ENCODE peak calls at places on chromosomes 3 and 15, in seven cellular contexts. K, R, B, S, I, J and G are unnamed samples.

GRCh38 chr3:94626599-94626998 is 563.7 kb downstream of the NSUN3 start:
- DNase-seq in K (no peak), R (no peak), B (no peak), S (no peak), I (no peak), J (no peak), G (no peak)

GRCh38 chr15:27365441-27365840 is 394.5 kb downstream of the GABRG3 start:
- DNase-seq in K (no peak), R (no peak), B (no peak), S (no peak), I (no peak), J (no peak), G (no peak)

GRCh38 chr15:44101944-44102343 is 93.1 kb downstream of the FRMD5 start:
- DNase-seq in K (peak; percentile 72), R (no peak), B (peak; percentile 84), S (peak; percentile 65), I (no peak), J (no peak), G (no peak)

GRCh38 chr15:39638041-39638440 is 57.2 kb downstream of the THBS1 start:
- DNase-seq in K (no peak), R (no peak), B (no peak), S (no peak), I (no peak), J (no peak), G (no peak)

GRCh38 chr15:29678504-29679034 is 143.7 kb downstream of the TJP1 start:
- DNase-seq in K (no peak), R (no peak), B (no peak), S (no peak), I (no peak), J (no peak), G (no peak)

GRCh38 chr3:156819842-156820686 is 6.1 kb upstream of the LEKR1 start:
- DNase-seq in K (no peak), R (no peak), B (no peak), S (no peak), I (no peak), J (no peak), G (no peak)

GRCh38 chr15:47737424-47737823 is 20.1 kb downstream of the SEMA6D start:
- DNase-seq in K (peak; percentile 29), R (no peak), B (peak; percentile 25), S (no peak), I (no peak), J (no peak), G (no peak)

GRCh38 chr3:157746391-157746790 is 243.2 kb upstream of the VEPH1 start:
- DNase-seq in K (peak; percentile 33), R (no peak), B (no peak), S (no peak), I (no peak), J (no peak), G (no peak)

GRCh38 chr15:88542342-88542733 is 4.1 kb downstream of the DET1 start:
- DNase-seq in K (peak; percentile 4), R (no peak), B (no peak), S (no peak), I (no peak), J (peak; percentile 51), G (no peak)

GRCh38 chr15:50764331-50765201 is 940 bp downstream of the SPPL2A start:
- DNase-seq in K (peak; percentile 33), R (no peak), B (peak; percentile 47), S (no peak), I (no peak), J (no peak), G (no peak)

GRCh38 chr15:96353931-96354730 is 23.6 kb downstream of the NR2F2 start:
- DNase-seq in K (peak; percentile 71), R (no peak), B (peak; percentile 79), S (no peak), I (peak; percentile 92), J (peak; percentile 63), G (no peak)

GRCh38 chr15:39188930-39189329 is 391.9 kb upstream of the THBS1 start:
- DNase-seq in K (peak; percentile 98), R (no peak), B (peak; percentile 95), S (no peak), I (no peak), J (no peak), G (no peak)

GRCh38 chr3:45911496-45912226 is 25.3 kb downstream of the CCR9 start:
- DNase-seq in K (no peak), R (no peak), B (no peak), S (no peak), I (no peak), J (no peak), G (no peak)

GRCh38 chr3:115804722-115805121 is 181.4 kb downstream of the GAP43 start:
- DNase-seq in K (peak; percentile 95), R (no peak), B (peak; percentile 87), S (no peak), I (no peak), J (no peak), G (no peak)

GRCh38 chr15:82647045-82647834 is at the start of gene CPEB1:
- DNase-seq in K (peak; percentile 43), R (no peak), B (peak; percentile 19), S (peak; percentile 49), I (peak; percentile 86), J (peak; percentile 50), G (peak; percentile 19)

GRCh38 chr15:71252036-71252898 is 137.0 kb downstream of the THSD4 start:
- DNase-seq in K (no peak), R (no peak), B (peak; percentile 59), S (no peak), I (no peak), J (no peak), G (no peak)

GRCh38 chr3:119716998-119717397 is 14.2 kb downstream of the CFAP91 start:
- DNase-seq in K (no peak), R (no peak), B (no peak), S (no peak), I (no peak), J (no peak), G (no peak)

DNA sequence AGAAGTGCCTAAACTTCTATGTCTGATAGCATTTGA is at the start of gene TP63:
- DNase-seq in K (no peak), R (no peak), B (no peak), S (no peak), I (no peak), J (no peak), G (no peak)
- H3K4me3 ChIP-seq in K (no peak within 1 kb of the TSS), R (peak within 1 kb of the TSS; percentile 13), B (no peak within 1 kb of the TSS), S (peak within 1 kb of the TSS; percentile 17), I (no peak within 1 kb of the TSS), J (peak within 1 kb of the TSS; percentile 59), G (no peak within 1 kb of the TSS)

DNA sequence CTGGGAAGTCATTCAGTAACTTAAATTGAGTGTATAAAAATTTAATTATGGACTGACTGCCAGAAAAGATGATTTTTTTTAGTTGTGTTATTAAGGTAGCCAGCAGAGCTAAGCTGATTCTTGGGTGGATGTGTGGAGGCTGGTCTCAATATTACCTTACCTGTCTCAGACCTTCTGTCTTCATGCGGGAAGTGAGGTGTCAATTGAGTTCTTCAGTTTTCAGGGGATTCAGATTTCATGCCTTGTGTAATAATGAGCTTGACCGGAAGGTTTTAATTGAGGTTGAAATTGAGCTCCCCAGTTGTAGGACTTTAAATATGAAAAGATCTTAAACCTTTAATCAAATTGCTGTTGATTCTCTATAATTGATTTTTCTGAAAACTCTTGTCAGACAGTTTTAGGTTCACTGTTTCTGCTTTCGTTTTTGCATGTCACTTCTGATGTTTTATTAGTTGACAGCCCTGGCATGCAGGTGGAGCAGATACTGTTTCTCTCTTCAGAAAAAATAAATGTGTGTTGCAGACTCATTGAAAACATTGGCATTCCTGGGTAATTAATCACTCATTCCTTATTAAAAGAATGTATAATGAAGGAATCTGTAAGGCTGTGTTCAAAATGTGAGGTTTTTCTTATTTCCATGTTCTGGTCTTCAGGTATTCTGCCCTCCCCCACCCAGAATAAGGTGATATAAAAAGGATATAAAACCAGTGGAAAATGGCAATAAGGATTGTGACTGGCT is 54.5 kb downstream of the PSMD6 start:
- DNase-seq in K (no peak), R (no peak), B (peak; percentile 51), S (no peak), I (no peak), J (no peak), G (no peak)
- H3K4me3 ChIP-seq in K (no peak overlapping the region), R (peak overlapping the region; percentile 71), B (no peak overlapping the region), S (no peak overlapping the region), I (no peak overlapping the region), J (peak overlapping the region; percentile 54), G (peak overlapping the region; percentile 70)

DNA sequence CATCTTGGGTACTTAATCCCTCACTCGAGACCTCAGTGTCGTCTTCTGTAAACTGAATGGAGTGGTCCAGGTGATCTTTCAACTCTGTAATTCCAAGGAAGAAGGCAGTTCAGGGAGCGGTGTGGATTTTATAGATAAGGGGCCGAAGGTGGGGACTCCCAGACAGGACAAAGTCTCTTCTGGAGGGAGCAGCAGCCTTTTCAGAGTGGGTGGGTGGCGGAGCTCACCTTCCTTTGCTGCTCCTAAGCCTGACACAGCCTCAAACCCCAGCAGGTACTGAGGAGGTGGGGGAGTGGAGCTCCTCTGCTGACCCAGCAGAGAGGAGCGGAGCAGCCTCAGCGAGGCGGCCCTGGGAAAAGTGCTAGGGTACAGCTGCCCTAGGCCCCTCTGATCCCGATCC is 72.1 kb downstream of the SLC30A4 start:
- DNase-seq in K (no peak), R (no peak), B (no peak), S (no peak), I (no peak), J (no peak), G (no peak)
- H3K4me3 ChIP-seq in K (no peak overlapping the region), R (no peak overlapping the region), B (no peak overlapping the region), S (no peak overlapping the region), I (no peak overlapping the region), J (no peak overlapping the region), G (no peak overlapping the region)

DNA sequence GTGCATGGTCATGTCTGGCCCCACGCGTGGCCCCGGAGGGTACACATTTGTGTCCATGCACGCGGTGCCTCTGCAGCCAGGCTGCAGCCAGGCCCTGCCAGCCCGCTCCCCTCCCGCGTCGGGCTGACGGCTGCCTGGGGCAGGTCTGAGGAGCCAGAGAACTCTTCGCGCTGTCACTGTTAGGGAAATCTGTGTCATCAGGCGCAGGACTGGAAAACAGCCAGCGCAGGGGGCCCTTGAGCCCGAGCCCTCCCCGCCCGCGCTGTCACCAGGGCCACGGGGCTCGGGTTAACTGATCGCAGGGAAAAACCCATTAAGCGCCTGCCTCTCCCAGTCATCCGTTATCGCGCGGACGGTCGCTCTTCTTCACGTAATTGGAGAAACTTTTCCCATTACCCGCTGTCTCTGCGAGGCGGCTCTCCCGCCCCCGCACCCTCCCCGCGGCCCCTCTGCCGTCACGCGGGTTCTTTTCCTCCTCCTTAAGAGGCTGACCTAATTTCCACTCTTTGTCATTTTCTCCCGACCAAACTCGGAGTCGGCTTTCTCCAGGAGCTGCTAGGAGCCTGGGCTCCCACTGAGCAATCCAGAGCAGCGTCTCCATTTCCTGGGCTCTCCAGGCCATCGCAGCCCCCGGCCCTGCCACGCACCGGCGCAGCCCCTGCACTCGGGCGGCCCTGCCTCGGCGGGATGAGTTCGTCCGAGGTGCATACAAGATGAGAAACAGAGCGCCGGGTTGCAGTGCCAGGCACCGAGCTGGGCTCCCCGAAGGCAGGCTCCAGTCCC is 57.5 kb upstream of the PRR23E start:
- DNase-seq in K (peak; percentile 19), R (no peak), B (peak; percentile 22), S (no peak), I (peak; percentile 79), J (peak; percentile 33), G (no peak)
- H3K4me3 ChIP-seq in K (no peak overlapping the region), R (no peak overlapping the region), B (peak overlapping the region; percentile 7), S (no peak overlapping the region), I (no peak overlapping the region), J (peak overlapping the region; percentile 53), G (no peak overlapping the region)

GRCh38 chr15:67915374-67916050 is 75.7 kb upstream of the RNU6-1 start:
- DNase-seq in K (no peak), R (no peak), B (no peak), S (peak; percentile 45), I (no peak), J (peak; percentile 47), G (no peak)
- H3K4me3 ChIP-seq in K (no peak overlapping the region), R (no peak overlapping the region), B (no peak overlapping the region), S (no peak overlapping the region), I (no peak overlapping the region), J (no peak overlapping the region), G (no peak overlapping the region)

GRCh38 chr3:33789183-33789954 is 9.1 kb upstream of the PDCD6IP start:
- DNase-seq in K (no peak), R (no peak), B (no peak), S (no peak), I (no peak), J (no peak), G (no peak)
- H3K4me3 ChIP-seq in K (no peak overlapping the region), R (no peak overlapping the region), B (no peak overlapping the region), S (no peak overlapping the region), I (no peak overlapping the region), J (no peak overlapping the region), G (no peak overlapping the region)